ENCODE peak calls at places on chromosomes 3 and 15, in four cellular contexts. L is fibroblast of lung, K is GM23248, G is neural progenitor cell. W is an unnamed sample.
A peak's percentile ranks its signal among the peaks of the same experiment; 100 is the strongest.

GRCh38 chr3:170196833-170197232 is 15.3 kb upstream of the PHC3 start:
- DNase-seq in L (no peak), K (peak; percentile 30), G (no peak), W (peak; percentile 67)

GRCh38 chr15:37031198-37031597 is 69.2 kb downstream of the MEIS2 start:
- DNase-seq in L (peak; percentile 89), K (peak; percentile 57), G (no peak), W (peak; percentile 56)

GRCh38 chr3:173553635-173554280 is 156.2 kb downstream of the NLGN1 start:
- DNase-seq in L (peak; percentile 65), K (peak; percentile 77), G (peak; percentile 57), W (peak; percentile 61)

GRCh38 chr3:141050913-141051632 is at the start of gene SPSB4:
- DNase-seq in L (peak; percentile 51), K (peak; percentile 53), G (peak; percentile 97), W (no peak)

GRCh38 chr15:56917652-56918045 is 795 bp upstream of the TCF12 start:
- DNase-seq in L (no peak), K (peak; percentile 56), G (no peak), W (no peak)

GRCh38 chr3:107796786-107797185 is 274.0 kb downstream of the BBX start:
- DNase-seq in L (peak; percentile 54), K (peak; percentile 31), G (no peak), W (no peak)

GRCh38 chr15:77418341-77419049 is 1.4 kb downstream of the PEAK1 start:
- DNase-seq in L (peak; percentile 42), K (peak; percentile 65), G (no peak), W (peak; percentile 72)

GRCh38 chr3:114558271-114558670 is 264.4 kb downstream of the TIGIT start:
- DNase-seq in L (peak; percentile 26), K (peak; percentile 71), G (no peak), W (no peak)

GRCh38 chr3:146142757-146143156 is 18.2 kb downstream of the PLOD2 start:
- DNase-seq in L (peak; percentile 81), K (peak; percentile 60), G (peak; percentile 33), W (peak; percentile 51)

GRCh38 chr3:50435382-50435781 is 68.1 kb downstream of the CACNA2D2 start:
- DNase-seq in L (no peak), K (no peak), G (no peak), W (no peak)

GRCh38 chr3:86056962-86057361 is 934.0 kb downstream of the VGLL3 start:
- DNase-seq in L (peak; percentile 64), K (no peak), G (no peak), W (no peak)

GRCh38 chr3:19937459-19938362 is 3.7 kb upstream of the EFHB start:
- DNase-seq in L (no peak), K (no peak), G (no peak), W (peak; percentile 34)

GRCh38 chr3:134059680-134060560 is 30.2 kb upstream of the SLCO2A1 start:
- DNase-seq in L (peak; percentile 45), K (peak; percentile 22), G (no peak), W (no peak)

GRCh38 chr3:44976002-44976815 is at the start of the genes EXOSC7 and ZDHHC3:
- DNase-seq in L (peak; percentile 85), K (peak; percentile 95), G (peak; percentile 94), W (peak; percentile 85)

GRCh38 chr3:177065285-177066028 is 131.8 kb downstream of the TBL1XR1 start:
- DNase-seq in L (peak; percentile 66), K (no peak), G (no peak), W (no peak)

GRCh38 chr3:42680256-42680655 is 5.1 kb upstream of the KLHL40 start:
- DNase-seq in L (peak; percentile 31), K (peak; percentile 78), G (no peak), W (no peak)

GRCh38 chr3:42680806-42681205 is 4.5 kb upstream of the KLHL40 start:
- DNase-seq in L (peak; percentile 45), K (peak; percentile 56), G (no peak), W (no peak)

GRCh38 chr3:42682301-42683070 is 2.9 kb upstream of the KLHL40 start:
- DNase-seq in L (no peak), K (no peak), G (no peak), W (no peak)

GRCh38 chr3:42683875-42684593 is 1.3 kb upstream of the KLHL40 start:
- DNase-seq in L (peak; percentile 98), K (peak; percentile 98), G (no peak), W (peak; percentile 96)

DNA sequence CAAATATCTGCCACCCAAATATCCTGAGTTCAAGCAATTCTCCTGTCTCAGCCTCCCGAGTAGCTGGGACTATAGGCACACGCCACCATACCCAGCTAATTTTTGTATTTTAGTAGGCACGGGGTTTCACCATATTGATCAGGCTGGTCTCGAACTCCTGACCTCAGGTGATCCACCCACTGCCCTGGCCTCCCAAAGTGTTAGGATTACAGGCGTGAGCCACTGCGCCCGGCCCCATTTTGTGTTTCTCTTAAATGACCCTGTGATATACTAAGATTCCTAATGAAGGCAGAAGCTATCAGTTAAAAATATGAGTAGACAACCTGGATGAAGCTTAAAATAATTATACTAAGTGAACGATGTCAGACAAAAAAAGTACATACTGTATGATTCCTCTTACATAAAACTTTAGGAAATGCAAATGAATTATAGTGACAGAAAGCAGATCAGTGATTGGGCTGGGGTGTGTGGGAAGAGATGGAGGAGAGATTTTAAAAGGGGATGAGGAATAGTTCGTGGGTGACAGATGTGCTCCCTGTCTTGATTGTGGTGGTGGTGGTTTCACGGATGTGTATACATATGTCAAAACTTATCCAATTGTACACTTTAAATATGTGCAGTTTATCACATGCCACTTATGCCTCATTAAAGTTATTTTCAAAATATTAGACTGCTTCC is 3.8 kb upstream of the KLHL40 start:
- DNase-seq in L (peak; percentile 22), K (no peak), G (no peak), W (no peak)
- H3K36me3 ChIP-seq in L (no peaks in the 10 kb centered on the region), K (no peaks in the 10 kb centered on the region), G (no peaks in the 10 kb centered on the region), W (no peaks in the 10 kb centered on the region)

DNA sequence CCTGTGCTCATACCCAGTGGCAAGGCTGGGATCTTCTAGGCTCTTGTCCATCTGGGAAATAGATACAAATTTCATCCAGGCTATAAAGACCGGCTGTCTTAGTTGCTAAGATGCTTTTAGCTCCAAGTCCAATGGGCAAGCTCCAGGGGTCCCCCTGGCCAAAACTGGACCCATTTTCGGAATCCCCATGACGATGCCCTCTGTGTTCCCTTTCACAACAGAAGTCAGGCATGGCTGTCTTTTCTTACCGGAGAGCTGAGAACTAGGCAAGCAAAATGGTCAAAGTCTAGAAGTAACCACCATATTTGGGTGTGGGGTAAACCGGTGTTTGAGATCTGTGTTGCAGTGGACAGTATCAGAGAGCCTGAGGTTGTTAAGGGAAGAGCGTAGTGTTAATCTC is 1.0 kb downstream of the GLYCTK start:
- DNase-seq in L (no peak), K (no peak), G (no peak), W (no peak)
- H3K9ac ChIP-seq in L (no peak overlapping the region), K (peak overlapping the region; percentile 99), G (no peak overlapping the region), W (peak overlapping the region; percentile 99)

GRCh38 chr15:66702035-66702769 is at the start of gene SMAD6:
- DNase-seq in L (peak; percentile 99), K (peak; percentile 98), G (peak; percentile 99), W (peak; percentile 97)

GRCh38 chr15:66704019-66704782 is 2.2 kb downstream of the SMAD6 start:
- DNase-seq in L (no peak), K (no peak), G (no peak), W (no peak)

GRCh38 chr15:66703540-66703941 is 1.5 kb downstream of the SMAD6 start:
- DNase-seq in L (peak; percentile 39), K (peak; percentile 72), G (peak; percentile 66), W (peak; percentile 26)

GRCh38 chr15:66701422-66702034 is 508 bp upstream of the SMAD6 start:
- DNase-seq in L (no peak), K (peak; percentile 89), G (peak; percentile 77), W (no peak)

GRCh38 chr15:66702770-66703539 is 919 bp downstream of the SMAD6 start:
- DNase-seq in L (no peak), K (peak; percentile 65), G (peak; percentile 69), W (no peak)
- TF ChIP-seq EZH2 in L (no peak), K (no peak), G (no peak), W (no peak)

DNA sequence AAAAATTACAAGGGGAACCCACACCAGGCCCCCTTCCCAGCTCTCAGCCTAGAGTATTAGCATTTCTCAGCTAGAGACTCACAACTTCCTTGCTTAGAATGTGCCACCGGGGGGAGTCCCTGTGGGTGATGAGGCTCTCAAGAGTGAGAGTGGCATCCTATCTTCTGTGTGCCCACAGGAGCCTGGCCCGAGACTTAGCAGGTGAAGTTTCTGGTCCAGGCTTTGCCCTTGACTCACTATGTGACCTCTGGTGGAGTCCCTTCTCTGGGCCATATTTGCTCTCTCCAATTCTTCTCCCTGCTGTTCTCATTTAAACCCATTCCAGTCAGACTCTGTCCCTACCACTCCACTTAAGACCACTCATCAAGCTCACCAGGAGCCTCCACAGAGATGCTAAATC is 18.1 kb downstream of the CLK3 start:
- DNase-seq in L (no peak), K (no peak), G (no peak), W (no peak)
- H3K36me3 ChIP-seq in L (peaks cover 18% of the 10 kb centered on the region), K (peaks cover 10% of the 10 kb centered on the region), G (peaks cover 5% of the 10 kb centered on the region), W (peaks cover 25% of the 10 kb centered on the region)

GRCh38 chr3:195886181-195887141 is 21.9 kb downstream of the TNK2 start:
- DNase-seq in L (no peak), K (peak; percentile 67), G (no peak), W (peak; percentile 50)
- H3K9ac ChIP-seq in L (no peak overlapping the region), K (peak overlapping the region; percentile 18), G (peak overlapping the region; percentile 6), W (no peak overlapping the region)

GRCh38 chr15:96348112-96349027 is 17.9 kb downstream of the NR2F2 start:
- DNase-seq in L (peak; percentile 44), K (no peak), G (peak; percentile 47), W (no peak)
- TF ChIP-seq EZH2 in L (no peak), K (no peak), G (no peak), W (no peak)

DNA sequence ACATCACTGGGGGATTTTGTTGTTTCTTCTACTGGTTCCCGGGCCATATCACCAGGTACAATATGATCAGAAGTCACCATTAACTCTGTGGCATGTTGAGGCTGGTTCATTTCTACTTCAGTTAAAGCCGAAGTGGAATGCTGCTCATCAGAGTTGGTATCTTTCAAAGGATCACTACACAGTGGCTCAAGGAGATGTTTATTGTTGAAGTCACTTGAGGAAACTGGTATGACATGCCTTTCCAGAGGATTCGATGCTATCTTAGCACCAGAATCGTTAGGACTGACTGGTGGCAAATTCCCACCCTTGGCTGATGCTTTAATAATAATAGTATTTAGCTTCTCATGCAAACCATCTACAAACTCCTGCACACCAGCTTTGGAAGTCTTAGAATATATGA is 49.9 kb downstream of the TASOR start:
- DNase-seq in L (no peak), K (no peak), G (no peak), W (no peak)
- H3K36me3 ChIP-seq in L (peaks cover 3% of the 10 kb centered on the region), K (peaks cover 33% of the 10 kb centered on the region), G (peaks cover 14% of the 10 kb centered on the region), W (peaks cover 21% of the 10 kb centered on the region)

DNA sequence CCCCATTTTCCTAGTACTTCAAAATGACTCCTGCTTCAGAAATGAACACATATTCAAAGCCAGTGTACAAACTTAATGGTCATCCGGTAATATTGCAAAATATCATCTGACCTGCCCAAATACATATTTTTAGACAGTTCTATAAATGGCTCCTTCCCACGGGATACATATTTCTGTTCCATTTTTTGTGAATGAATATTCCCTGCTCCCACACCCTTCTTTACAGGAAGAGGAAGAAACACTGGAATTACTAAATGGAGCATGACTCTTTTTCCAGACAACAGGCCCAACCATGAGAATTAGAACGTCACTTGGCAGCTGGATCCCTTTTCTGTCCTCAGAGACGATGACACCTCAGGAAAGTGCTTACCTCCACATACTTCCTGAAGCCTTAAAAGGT is 38.0 kb upstream of the CBLB start:
- DNase-seq in L (peak; percentile 94), K (peak; percentile 91), G (no peak), W (peak; percentile 61)
- H3K9ac ChIP-seq in L (peak overlapping the region; percentile 27), K (peak overlapping the region; percentile 68), G (no peak overlapping the region), W (peak overlapping the region; percentile 58)

W was measured in PC-3.